ENCODE peak calls at places on chromosomes 12 and 14, in five cellular contexts. P is HepG2, H is H1, M is K562, Z is SK-N-SH. O is an unnamed sample.

GRCh38 chr12:116040412-116040811 is 237.1 kb downstream of the MED13L start:
- DNase-seq in P (no peak), H (no peak), M (no peak), Z (no peak), O (no peak)

GRCh38 chr14:100342195-100342594 is 19.1 kb downstream of the SLC25A47 start:
- DNase-seq in P (no peak), H (no peak), M (no peak), Z (no peak), O (no peak)

GRCh38 chr12:14961466-14962155 is at the start of gene ARHGDIB:
- DNase-seq in P (no peak), H (no peak), M (peak), Z (no peak), O (peak)

GRCh38 chr12:54983536-54984102 is 943 bp downstream of the TESPA1 start:
- DNase-seq in P (no peak), H (no peak), M (no peak), Z (no peak), O (no peak)

GRCh38 chr14:51684760-51685159 is 33.0 kb downstream of the FRMD6 start:
- DNase-seq in P (no peak), H (no peak), M (no peak), Z (no peak), O (no peak)

GRCh38 chr12:69095765-69096477 is 143.4 kb upstream of the CPSF6 start:
- DNase-seq in P (no peak), H (no peak), M (no peak), Z (no peak), O (no peak)

GRCh38 chr12:13964666-13965065 is 16.7 kb downstream of the GRIN2B start:
- DNase-seq in P (no peak), H (no peak), M (no peak), Z (no peak), O (no peak)

GRCh38 chr12:104671407-104672095 is 214.8 kb downstream of the CHST11 start:
- DNase-seq in P (peak), H (no peak), M (peak), Z (peak), O (peak)

GRCh38 chr12:94445662-94446061 is 14.0 kb downstream of the CEP83 start:
- DNase-seq in P (no peak), H (no peak), M (no peak), Z (no peak), O (peak)

DNA sequence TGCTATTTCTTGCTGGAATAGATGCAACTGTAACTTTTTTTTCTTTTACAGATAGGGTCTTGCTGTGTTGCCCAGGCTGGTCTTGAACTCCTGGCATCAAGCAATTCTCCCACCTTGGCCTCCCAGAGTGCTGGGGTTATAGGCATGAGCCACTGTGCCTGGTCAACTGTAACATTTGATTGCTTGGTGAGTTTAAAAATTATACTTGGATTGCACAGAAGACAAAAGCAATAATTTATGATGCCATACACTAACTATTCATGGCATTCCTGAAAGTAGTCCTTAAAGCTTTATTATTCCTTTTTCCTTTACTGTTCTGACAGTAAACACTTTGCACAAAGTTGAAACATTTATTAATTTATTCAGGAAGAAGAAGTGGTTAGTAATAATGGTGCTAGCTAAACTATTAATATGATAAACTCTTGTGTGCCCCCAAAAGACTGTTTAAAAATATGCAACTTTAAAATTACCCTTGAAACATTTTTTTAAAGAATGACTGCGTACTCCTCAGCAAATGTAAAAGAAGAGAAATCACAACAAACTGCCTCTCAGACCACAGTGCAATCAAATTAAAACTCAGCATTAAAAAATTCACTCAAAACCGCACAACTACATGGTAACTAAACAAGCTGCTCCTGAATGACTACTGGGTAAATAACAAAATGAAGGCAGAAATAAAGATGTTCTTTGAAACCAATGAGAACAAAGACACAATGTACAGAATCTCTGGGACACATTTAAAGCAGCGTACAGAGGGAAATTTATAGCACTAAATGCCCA is 8.3 kb downstream of the PTPRB start:
- DNase-seq in P (no peak), H (no peak), M (no peak), Z (no peak), O (no peak)
- TF ChIP-seq JUND in P (no peak), H (no peak), M (no peak), Z (no peak), O (no peak)

DNA sequence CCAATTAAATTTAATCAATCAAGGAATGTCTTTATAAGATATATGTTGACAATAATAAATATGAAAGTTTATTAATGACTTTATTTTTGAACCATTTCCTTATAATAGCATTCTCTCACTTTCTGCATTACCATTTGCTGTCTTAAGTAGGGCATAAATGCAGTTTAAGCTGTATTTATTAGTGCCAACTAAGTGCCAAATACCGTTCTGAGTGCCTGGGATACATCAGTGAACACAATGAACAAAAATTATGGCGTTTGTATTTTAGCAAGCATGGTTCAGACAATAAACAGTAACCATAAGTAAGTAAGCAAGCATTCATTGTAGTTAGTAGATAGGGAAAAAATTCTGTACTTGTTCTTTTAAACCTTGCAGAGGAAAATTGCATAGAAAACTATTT is 145.8 kb downstream of the FUT8 start:
- DNase-seq in P (no peak), H (no peak), M (no peak), Z (no peak), O (no peak)
- TF ChIP-seq JUND in P (no peak), H (no peak), M (no peak), Z (no peak), O (no peak)

GRCh38 chr14:101464310-101464983 is 96.8 kb upstream of the DIO3 start:
- DNase-seq in P (no peak), H (peak), M (no peak), Z (no peak), O (no peak)
- TF ChIP-seq JUND in P (no peak), H (no peak), M (no peak), Z (no peak), O (no peak)

DNA sequence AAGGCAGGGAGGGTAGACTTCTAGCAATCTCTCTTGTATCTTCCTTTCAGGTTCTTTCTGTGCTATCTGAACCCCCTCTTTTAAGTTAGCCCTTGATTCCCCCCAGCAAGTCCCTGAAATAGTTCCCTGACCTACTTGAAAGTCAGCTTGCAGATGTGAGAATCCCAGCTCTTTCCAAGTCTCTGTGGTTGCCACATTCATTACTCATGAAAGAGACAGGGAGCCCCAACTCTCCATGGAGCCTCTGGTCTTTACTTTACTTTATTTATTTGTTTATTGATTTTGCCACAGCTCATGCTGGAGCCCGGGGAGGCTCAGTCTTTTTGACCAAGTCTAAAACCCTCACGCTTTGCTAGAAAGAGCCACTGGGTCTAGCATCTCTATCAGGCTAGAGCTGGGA is 193.6 kb upstream of the FAR2 start:
- DNase-seq in P (no peak), H (no peak), M (no peak), Z (no peak), O (no peak)
- TF ChIP-seq JUND in P (no peak), H (no peak), M (no peak), Z (no peak), O (no peak)

DNA sequence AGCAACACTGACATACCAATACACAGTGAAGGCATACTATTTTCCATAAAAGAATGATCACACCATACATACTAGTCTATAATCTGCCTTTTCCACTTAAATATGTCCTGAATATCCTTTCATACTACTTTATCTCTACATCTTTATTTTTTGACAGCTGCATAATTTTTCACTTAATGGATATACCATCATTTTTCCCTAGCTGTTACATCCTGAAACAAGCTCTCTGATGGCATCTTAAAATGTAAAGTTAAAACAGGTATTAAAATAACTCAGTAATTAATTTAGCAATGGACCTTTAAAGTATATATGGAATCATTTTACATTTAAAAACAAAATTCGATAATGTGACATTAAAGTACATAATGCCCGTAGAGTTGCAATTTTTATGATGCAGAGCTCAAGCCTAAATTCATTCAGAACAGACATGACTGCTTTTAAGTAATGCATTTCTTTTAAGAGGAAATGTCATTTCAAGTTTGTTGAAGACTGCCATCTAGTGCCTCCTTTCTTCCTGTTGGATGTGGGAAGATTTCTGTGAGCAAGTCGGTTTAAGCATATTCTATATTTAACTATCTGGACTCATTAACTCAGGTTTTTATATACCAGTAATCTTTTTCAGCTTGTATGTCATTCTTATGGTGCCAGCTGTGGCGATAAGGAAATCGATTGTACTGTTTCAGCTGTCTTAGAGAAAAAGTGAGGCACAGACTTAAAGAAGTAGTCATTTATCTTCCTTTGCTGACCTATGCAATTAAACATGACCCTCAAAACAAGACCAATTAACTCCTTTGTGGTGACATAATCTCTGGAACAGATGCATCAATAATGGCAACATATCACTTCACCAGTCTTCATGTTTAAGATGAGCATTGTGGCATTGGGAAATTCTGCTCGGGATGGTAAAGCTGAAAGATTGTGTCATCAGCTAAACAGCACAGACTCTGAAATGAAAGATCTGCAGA is 20.3 kb downstream of the PRICKLE1 start:
- DNase-seq in P (peak), H (no peak), M (peak), Z (no peak), O (no peak)
- TF ChIP-seq JUND in P (no peak), H (no peak), M (no peak), Z (no peak), O (no peak)

DNA sequence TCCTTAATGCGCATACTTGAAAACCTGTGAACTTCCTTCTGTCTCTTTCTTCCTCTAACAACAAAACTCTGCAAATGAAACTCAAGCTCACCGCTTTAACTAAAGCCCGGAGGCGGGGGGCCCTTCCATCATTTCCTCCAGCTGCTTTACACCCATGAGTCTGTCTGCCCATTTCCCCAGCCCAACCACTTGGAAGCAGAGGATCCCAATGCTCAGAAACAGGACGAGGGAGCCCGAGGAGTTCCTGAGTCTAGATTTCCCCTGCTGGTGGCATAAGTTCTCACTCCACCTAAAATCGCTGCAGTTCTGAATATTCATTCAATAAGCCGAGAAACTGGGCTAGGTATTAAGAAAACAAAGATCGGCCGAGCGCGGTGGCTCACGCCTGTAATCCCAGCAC is 30.8 kb downstream of the GPR19 start:
- DNase-seq in P (no peak), H (no peak), M (no peak), Z (no peak), O (no peak)
- TF ChIP-seq JUND in P (no peak), H (no peak), M (no peak), Z (no peak), O (no peak)

GRCh38 chr12:22250762-22251161 is 83.7 kb downstream of the ST8SIA1 start:
- DNase-seq in P (no peak), H (no peak), M (no peak), Z (no peak), O (no peak)
- TF ChIP-seq JUND in P (no peak), H (no peak), M (no peak), Z (no peak), O (no peak)

GRCh38 chr12:24756479-24757024 is 192.3 kb downstream of the BCAT1 start:
- DNase-seq in P (no peak), H (no peak), M (no peak), Z (no peak), O (no peak)

GRCh38 chr12:24759155-24759554 is 189.7 kb downstream of the BCAT1 start:
- DNase-seq in P (peak), H (no peak), M (peak), Z (no peak), O (no peak)

GRCh38 chr12:24764712-24765111 is 184.2 kb downstream of the BCAT1 start:
- DNase-seq in P (no peak), H (no peak), M (no peak), Z (no peak), O (no peak)

GRCh38 chr12:24760162-24760561 is 188.7 kb downstream of the BCAT1 start:
- DNase-seq in P (peak), H (no peak), M (no peak), Z (no peak), O (no peak)

DNA sequence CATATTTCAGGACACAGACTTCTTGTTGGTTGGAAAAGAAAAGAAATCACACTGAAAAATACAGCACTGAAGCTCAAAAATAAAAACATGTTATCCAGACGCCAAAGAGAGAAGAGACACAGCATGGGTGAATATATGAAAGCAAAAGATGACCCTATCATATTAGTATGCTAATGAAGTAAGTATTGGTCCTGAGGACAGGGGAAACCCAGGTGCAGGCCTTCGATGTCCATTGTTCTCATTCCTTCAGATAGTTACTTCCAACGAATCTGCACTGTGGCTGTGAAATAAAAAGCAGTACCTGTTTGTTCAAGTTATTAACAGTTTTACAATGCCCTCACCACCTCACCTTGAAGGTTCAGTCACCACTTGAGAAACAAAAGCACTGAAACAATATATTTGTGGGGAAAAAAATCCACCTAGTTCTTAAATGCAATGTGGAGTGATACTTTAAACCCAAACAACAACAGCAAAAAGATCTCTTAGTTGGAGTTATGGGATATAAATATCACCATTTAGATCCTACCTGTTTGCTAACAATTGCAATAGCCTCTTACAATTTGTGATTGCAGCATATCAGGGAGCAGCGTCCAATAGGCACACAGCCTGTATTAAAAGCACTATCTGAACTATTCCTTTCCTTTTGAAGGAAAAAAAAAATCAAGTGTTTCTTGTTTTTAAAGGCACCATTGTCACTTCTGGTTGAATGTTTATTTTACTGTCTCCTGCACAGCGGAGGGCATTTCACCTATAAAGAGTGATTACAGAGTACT is 188.1 kb downstream of the BCAT1 start:
- DNase-seq in P (no peak), H (no peak), M (no peak), Z (no peak), O (no peak)
- TF ChIP-seq JUND in P (no peak), H (no peak), M (no peak), Z (no peak), O (no peak)